ENCODE peak calls at places on chromosomes 4 and X, in six cellular contexts. Z is stomach, L is IMR-90, R is lower lobe of right lung, A is uterus, K is PC-9. W is an unnamed sample.
A peak's percentile ranks its signal among the peaks of the same experiment; 100 is the strongest.

GRCh38 chr4:22969314-22969896 is 276.7 kb downstream of the GBA3 start:
- DNase-seq in Z (no peak), L (peak; percentile 4), R (no peak), A (no peak), K (peak; percentile 64), W (no peak)

GRCh38 chr4:91359714-91360051 is 944.1 kb upstream of the GRID2 start:
- DNase-seq in Z (no peak), L (no peak), R (no peak), A (no peak), K (no peak), W (no peak)

GRCh38 chr4:110533940-110534339 is 58.0 kb downstream of the ENPEP start:
- DNase-seq in Z (no peak), L (peak; percentile 98), R (no peak), A (no peak), K (peak; percentile 83), W (no peak)

GRCh38 chr4:109921384-109921808 is 8.7 kb downstream of the EGF start:
- DNase-seq in Z (no peak), L (peak; percentile 86), R (no peak), A (peak; percentile 20), K (peak; percentile 82), W (no peak)

GRCh38 chr4:79255793-79256192 is 70.1 kb downstream of the NAA11 start:
- DNase-seq in Z (no peak), L (no peak), R (no peak), A (no peak), K (no peak), W (no peak)

GRCh38 chrX:135974279-135974856 is 580 bp upstream of the MMGT1 start:
- DNase-seq in Z (peak; percentile 75), L (peak; percentile 52), R (peak; percentile 74), A (peak; percentile 84), K (no peak), W (peak; percentile 24)

GRCh38 chr4:39812500-39812899 is 114.6 kb downstream of the UBE2K start:
- DNase-seq in Z (no peak), L (no peak), R (no peak), A (no peak), K (no peak), W (no peak)

GRCh38 chrX:119654112-119654531 is 38.8 kb downstream of the SEPTIN6 start:
- DNase-seq in Z (no peak), L (peak; percentile 54), R (no peak), A (peak; percentile 72), K (no peak), W (no peak)

GRCh38 chrX:39766085-39766726 is 331.6 kb downstream of the BCOR start:
- DNase-seq in Z (no peak), L (no peak), R (no peak), A (no peak), K (no peak), W (no peak)

GRCh38 chr4:26803462-26803861 is 57.2 kb upstream of the STIM2 start:
- DNase-seq in Z (no peak), L (no peak), R (no peak), A (no peak), K (no peak), W (no peak)

GRCh38 chr4:81743731-81744465 is 272.2 kb upstream of the RASGEF1B start:
- DNase-seq in Z (no peak), L (no peak), R (no peak), A (no peak), K (no peak), W (no peak)

GRCh38 chrX:53088136-53088974 is 5.6 kb upstream of the KANTR start:
- DNase-seq in Z (peak; percentile 84), L (peak; percentile 78), R (peak; percentile 84), A (peak; percentile 92), K (no peak), W (no peak)

GRCh38 chrX:118941147-118941546 is 33.3 kb upstream of the LONRF3 start:
- DNase-seq in Z (no peak), L (no peak), R (no peak), A (no peak), K (no peak), W (no peak)

GRCh38 chrX:96704661-96705060 is 20.0 kb downstream of the DIAPH2 start:
- DNase-seq in Z (no peak), L (peak; percentile 48), R (no peak), A (no peak), K (no peak), W (no peak)

GRCh38 chr4:107060388-107060787 is 24.3 kb upstream of the DKK2 start:
- DNase-seq in Z (no peak), L (no peak), R (no peak), A (no peak), K (no peak), W (no peak)

GRCh38 chr4:117400039-117400835 is 314.9 kb upstream of the TRAM1L1 start:
- DNase-seq in Z (no peak), L (peak; percentile 77), R (no peak), A (no peak), K (peak; percentile 67), W (no peak)

GRCh38 chrX:150623583-150623982 is 55.2 kb downstream of the MTM1 start:
- DNase-seq in Z (no peak), L (no peak), R (no peak), A (no peak), K (no peak), W (no peak)

GRCh38 chrX:113353134-113353533 is 512.5 kb upstream of the AMOT start:
- DNase-seq in Z (no peak), L (no peak), R (no peak), A (no peak), K (no peak), W (no peak)
- H3K4me3 ChIP-seq in Z (no peak overlapping the region), L (no peak overlapping the region), R (no peak overlapping the region), A (no peak overlapping the region), K (no peak overlapping the region), W (no peak overlapping the region)

GRCh38 chrX:106588801-106589200 is 23.0 kb upstream of the RADX start:
- DNase-seq in Z (no peak), L (no peak), R (no peak), A (no peak), K (no peak), W (no peak)
- H3K27me3 ChIP-seq in Z (no peaks in the 10 kb centered on the region), L (no peaks in the 10 kb centered on the region), R (no peaks in the 10 kb centered on the region), A (no peaks in the 10 kb centered on the region), K (no peaks in the 10 kb centered on the region), W (no peaks in the 10 kb centered on the region)

DNA sequence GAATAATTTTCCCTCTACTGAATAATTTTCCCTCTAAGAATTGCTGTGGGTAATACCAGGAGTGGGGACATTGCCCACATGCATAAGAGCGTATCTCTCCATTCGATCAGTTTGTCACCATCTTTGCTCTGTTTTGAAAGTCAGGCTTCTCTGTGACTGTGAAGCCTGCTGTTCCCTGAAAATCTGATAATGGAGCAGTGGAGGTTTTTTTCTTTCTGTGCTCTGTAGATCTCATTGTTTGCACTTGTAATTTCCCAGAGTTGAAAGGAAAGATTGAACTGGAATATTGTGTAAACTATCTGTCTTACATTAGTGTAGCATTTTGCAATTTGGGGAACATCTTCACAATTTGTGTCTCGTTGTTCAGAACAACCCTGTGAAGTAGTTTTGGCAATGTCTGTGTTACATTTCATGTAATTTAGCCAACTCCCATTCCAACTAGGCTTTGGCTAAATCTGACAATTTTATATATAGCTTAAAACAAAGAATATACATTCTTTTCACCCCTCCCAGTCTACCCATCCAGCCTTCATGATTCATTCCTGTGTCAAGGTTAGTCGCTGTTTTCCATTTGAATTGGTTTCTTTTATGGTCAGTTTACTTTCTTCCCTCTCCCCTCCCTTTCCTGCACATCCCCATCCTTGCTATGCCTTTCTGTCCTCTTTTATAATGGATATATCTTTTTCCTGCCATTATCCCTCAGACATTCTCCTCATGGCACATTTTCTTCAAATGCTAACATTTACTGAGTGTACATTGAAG is 4.5 kb downstream of the ZXDB start:
- DNase-seq in Z (no peak), L (no peak), R (no peak), A (no peak), K (no peak), W (no peak)
- H3K4me3 ChIP-seq in Z (peak overlapping the region; percentile 5), L (peak overlapping the region; percentile 10), R (peak overlapping the region; percentile 17), A (no peak overlapping the region), K (peak overlapping the region; percentile 20), W (peak overlapping the region; percentile 52)

GRCh38 chr4:89001647-89002518 is 55.1 kb downstream of the FAM13A start:
- DNase-seq in Z (no peak), L (no peak), R (no peak), A (no peak), K (no peak), W (no peak)

GRCh38 chr4:89000844-89001360 is 56.1 kb downstream of the FAM13A start:
- DNase-seq in Z (no peak), L (peak; percentile 60), R (no peak), A (no peak), K (no peak), W (no peak)

GRCh38 chr4:88999392-88999791 is 57.6 kb downstream of the FAM13A start:
- DNase-seq in Z (no peak), L (no peak), R (no peak), A (no peak), K (no peak), W (no peak)

GRCh38 chr4:88998941-88999340 is 58.0 kb downstream of the FAM13A start:
- DNase-seq in Z (no peak), L (no peak), R (no peak), A (no peak), K (no peak), W (no peak)

DNA sequence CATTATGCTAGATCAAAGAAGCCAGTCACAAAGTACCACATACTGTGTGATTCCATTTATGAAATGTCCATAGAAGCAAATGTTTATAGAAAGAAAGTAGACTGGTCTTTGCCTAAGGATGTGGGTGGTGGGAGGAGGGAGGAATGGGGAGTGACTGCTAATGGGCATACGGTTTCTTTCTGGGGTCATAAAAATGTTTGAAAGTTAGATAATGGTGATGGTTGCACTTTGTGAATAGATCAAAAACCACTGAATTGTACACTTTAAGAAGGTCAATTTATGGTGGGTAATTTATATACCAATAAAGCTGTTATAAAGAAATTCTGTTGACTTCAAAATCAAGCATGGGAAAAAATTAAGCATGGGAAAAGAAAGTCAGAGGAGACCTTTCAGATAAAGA is 56.6 kb downstream of the FAM13A start:
- DNase-seq in Z (no peak), L (no peak), R (no peak), A (no peak), K (no peak), W (no peak)
- H3K27me3 ChIP-seq in Z (no peaks in the 10 kb centered on the region), L (no peaks in the 10 kb centered on the region), R (no peaks in the 10 kb centered on the region), A (no peaks in the 10 kb centered on the region), K (no peaks in the 10 kb centered on the region), W (no peaks in the 10 kb centered on the region)

DNA sequence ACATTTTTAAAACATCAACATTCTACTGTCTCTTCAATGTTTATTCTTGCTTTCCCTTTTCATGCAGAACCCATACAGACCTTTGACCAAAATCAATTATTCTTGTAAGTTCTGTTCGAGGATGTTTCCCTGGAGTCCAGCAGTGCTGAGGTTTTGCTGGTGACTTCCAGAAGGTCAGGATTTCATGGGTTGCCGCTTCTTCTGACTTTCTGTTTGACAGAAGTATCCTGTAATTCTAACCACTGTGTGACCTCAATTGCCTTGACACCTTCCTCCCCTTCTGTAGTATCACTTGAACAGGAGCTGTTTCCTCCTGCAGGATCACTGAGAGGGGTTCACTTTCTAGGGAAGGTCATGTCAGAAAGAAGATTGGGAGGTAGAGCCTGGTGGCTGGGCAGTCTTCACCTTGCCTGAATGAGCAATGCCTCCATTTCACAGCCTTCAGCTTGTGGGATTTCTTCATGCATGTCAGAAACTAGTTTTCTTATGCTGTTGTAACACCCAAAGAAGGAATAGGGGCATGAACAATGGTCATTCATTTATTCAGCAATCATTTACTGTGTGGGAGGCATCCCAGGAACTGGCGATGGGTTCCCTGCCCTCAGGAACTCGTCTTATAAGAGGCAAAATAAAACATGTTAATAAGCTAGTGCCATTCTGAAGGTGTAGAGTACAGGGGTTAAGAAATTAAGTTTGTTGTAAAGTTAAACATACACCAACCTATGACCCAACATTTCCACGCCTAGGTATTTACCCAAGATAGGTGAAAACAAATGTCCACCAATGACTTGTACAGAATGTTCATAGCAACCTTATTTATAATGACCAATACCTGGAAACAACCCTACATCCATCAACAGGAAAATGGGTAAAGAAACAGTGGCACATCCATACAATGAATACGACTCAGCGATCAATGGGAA is 205.9 kb downstream of the SOWAHB start:
- DNase-seq in Z (no peak), L (no peak), R (no peak), A (no peak), K (no peak), W (no peak)
- H3K4me3 ChIP-seq in Z (no peak overlapping the region), L (no peak overlapping the region), R (no peak overlapping the region), A (no peak overlapping the region), K (peak overlapping the region; percentile 92), W (peak overlapping the region; percentile 75)

W was measured in thoracic aorta.